ENCODE peak calls at places on chromosomes 4 and X, in four cellular contexts. H is BE2C, Z is HCT116, D is thyroid gland. O is an unnamed sample.

GRCh38 chr4:140568507-140569306 is at the start of gene UCP1:
- DNase-seq in H (peak), Z (no peak), D (peak), O (no peak)

GRCh38 chrX:48829016-48829735 is 2.9 kb downstream of the ERAS start:
- DNase-seq in H (no peak), Z (no peak), D (no peak), O (no peak)

GRCh38 chr4:169209388-169209883 is 61.3 kb downstream of the SH3RF1 start:
- DNase-seq in H (no peak), Z (no peak), D (no peak), O (no peak)

GRCh38 chrX:16278927-16279326 is 111.6 kb downstream of the MAGEB17 start:
- DNase-seq in H (peak), Z (no peak), D (peak), O (no peak)

GRCh38 chr4:128468485-128468989 is 180.9 kb upstream of the PGRMC2 start:
- DNase-seq in H (peak), Z (no peak), D (peak), O (no peak)

GRCh38 chr4:184451726-184452125 is 22.6 kb downstream of the IRF2 start:
- DNase-seq in H (peak), Z (no peak), D (no peak), O (no peak)

GRCh38 chrX:38968817-38969216 is 167.6 kb downstream of the MID1IP1 start:
- DNase-seq in H (no peak), Z (no peak), D (no peak), O (no peak)

GRCh38 chr4:117640836-117641235 is 393.4 kb upstream of the NDST3 start:
- DNase-seq in H (no peak), Z (no peak), D (no peak), O (no peak)

GRCh38 chr4:47852121-47852520 is 14.3 kb upstream of the CORIN start:
- DNase-seq in H (no peak), Z (no peak), D (no peak), O (no peak)

GRCh38 chr4:40363382-40363920 is 28.3 kb downstream of the CHRNA9 start:
- DNase-seq in H (no peak), Z (no peak), D (peak), O (no peak)

GRCh38 chr4:17694552-17694951 is 80.1 kb downstream of the MED28 start:
- DNase-seq in H (no peak), Z (no peak), D (no peak), O (no peak)

GRCh38 chrX:26909728-26910127 is 553.4 kb downstream of the PPP4R3C start:
- DNase-seq in H (no peak), Z (no peak), D (no peak), O (no peak)

GRCh38 chr4:120718979-120719566 is 203.5 kb downstream of the PRDM5 start:
- DNase-seq in H (peak), Z (peak), D (peak), O (peak)

DNA sequence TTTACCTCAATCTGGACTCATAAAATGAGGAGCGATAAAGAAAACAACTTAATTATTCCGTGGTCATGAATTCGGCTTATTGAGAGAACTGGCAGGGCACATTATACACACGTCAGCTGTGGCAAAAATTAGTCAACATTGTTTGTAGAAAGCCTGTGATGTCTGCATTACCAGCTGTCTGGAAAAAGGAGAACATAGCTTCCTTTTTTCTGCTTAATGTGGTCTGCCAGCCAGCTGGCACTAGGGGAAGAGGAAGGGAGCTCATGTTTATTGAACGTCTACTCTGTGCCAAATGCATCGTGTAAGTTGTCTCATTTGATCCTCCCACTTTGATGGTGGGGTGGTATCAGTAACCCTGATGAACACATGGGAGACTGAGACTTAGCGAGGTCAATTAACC is 367.6 kb downstream of the ARHGAP24 start:
- DNase-seq in H (no peak), Z (no peak), D (no peak), O (no peak)
- TF ChIP-seq CTCF in H (no peak), Z (no peak), D (no peak), O (no peak)

DNA sequence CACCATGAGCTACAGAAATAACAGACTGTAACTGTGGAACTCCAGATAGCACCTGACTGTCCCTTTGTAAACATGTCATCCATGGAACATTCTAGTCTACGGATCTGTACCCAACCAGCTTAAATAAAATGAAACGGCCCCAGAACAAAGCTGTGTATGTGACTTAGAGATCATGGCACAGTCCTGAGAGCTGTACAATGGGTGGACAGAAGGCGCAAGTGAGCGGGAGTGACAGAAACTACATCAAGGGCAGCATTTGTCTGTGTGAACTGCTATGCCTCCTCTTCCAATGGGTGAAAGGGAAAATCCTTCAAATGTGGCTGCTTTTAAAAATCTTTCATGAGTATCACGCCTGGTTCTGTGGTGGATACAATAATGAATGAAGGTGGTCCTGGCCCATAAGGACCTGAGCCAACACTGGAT is 72.5 kb downstream of the FAT1 start:
- DNase-seq in H (no peak), Z (no peak), D (no peak), O (no peak)
- H3K4me3 ChIP-seq in H (peak), Z (no peak), D (no peak), O (no peak)

GRCh38 chrX:25726539-25726938 is 411.6 kb upstream of the MAGEB18 start:
- DNase-seq in H (no peak), Z (no peak), D (no peak), O (no peak)

GRCh38 chrX:25717122-25717521 is 421.0 kb upstream of the MAGEB18 start:
- DNase-seq in H (no peak), Z (no peak), D (no peak), O (no peak)

DNA sequence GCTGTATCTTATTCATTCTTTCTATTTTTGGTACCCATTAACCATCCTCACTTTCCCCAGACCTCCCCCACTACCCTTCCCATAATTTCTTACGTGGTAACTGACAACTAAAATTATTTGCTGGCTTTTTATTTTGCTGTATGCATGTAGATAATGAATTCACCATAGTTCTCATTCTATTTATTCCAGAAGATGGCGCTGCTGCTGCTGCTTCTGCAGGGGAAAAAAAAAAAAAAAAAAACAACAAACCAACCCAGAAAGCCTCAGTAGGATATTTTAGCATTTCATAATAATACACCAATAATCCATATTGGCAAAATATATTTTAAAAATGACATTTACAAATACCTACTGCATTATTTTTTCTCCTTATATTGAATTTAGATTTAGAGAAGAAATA is 416.6 kb upstream of the MAGEB18 start:
- DNase-seq in H (no peak), Z (no peak), D (no peak), O (no peak)
- TF ChIP-seq CTCF in H (peak), Z (no peak), D (no peak), O (no peak)

DNA sequence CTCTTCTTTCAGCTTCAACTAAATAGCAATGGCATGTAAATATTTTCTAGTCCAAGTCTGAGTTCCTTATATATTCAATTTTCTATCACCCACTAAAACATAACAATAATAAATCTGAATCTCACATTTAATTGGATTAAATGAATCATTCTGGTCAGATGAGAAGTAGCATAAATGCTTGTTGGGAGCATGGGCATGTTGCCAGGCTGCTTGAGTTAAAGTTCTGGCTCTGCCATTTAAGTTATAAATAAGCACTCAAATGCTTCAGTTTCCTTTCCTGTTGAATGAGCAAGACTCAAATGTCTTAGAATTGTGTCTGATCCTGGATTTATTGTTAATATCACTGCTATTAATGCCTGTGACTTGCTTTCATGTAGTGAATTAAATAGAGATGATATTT is 496.3 kb downstream of the STPG2 start:
- DNase-seq in H (peak), Z (no peak), D (peak), O (no peak)
- H3K4me3 ChIP-seq in H (no peak), Z (no peak), D (no peak), O (no peak)

GRCh38 chr4:173522160-173522873 is 7.7 kb downstream of the HAND2 start:
- DNase-seq in H (peak), Z (no peak), D (peak), O (no peak)
- TF ChIP-seq CTCF in H (no peak), Z (no peak), D (no peak), O (no peak)

O was measured in GM12864.